ENCODE peak calls at places on chromosomes 6 and 20, in five cellular contexts. One of them, this sample, is unnamed.

GRCh38 chr6:46648869-46649488 is 3.6 kb downstream of the CYP39A1 start:
- DNase-seq in spleen: no peak
- DNase-seq in stomach: no peak
- DNase-seq in CD8-positive, alpha-beta T cell: no peak
- DNase-seq in fibroblast of lung: peak; percentile 23
- DNase-seq in this sample: no peak

GRCh38 chr6:37994238-37994637 is 174.7 kb downstream of the ZFAND3 start:
- DNase-seq in spleen: no peak
- DNase-seq in stomach: no peak
- DNase-seq in CD8-positive, alpha-beta T cell: no peak
- DNase-seq in fibroblast of lung: no peak
- DNase-seq in this sample: no peak

GRCh38 chr6:2827112-2827511 is 14.6 kb downstream of the SERPINB1 start:
- DNase-seq in spleen: no peak
- DNase-seq in stomach: no peak
- DNase-seq in CD8-positive, alpha-beta T cell: no peak
- DNase-seq in fibroblast of lung: no peak
- DNase-seq in this sample: no peak

GRCh38 chr6:49341869-49342268 is 121.2 kb downstream of the MMUT start:
- DNase-seq in spleen: no peak
- DNase-seq in stomach: no peak
- DNase-seq in CD8-positive, alpha-beta T cell: no peak
- DNase-seq in fibroblast of lung: no peak
- DNase-seq in this sample: no peak

GRCh38 chr6:24720604-24721460 is 1.9 kb upstream of the C6orf62 start:
- DNase-seq in spleen: peak; percentile 100
- DNase-seq in stomach: peak; percentile 100
- DNase-seq in CD8-positive, alpha-beta T cell: peak; percentile 100
- DNase-seq in fibroblast of lung: peak; percentile 100
- DNase-seq in this sample: peak; percentile 100

GRCh38 chr6:163415620-163416379 is 1.3 kb downstream of the QKI start:
- DNase-seq in spleen: peak; percentile 90
- DNase-seq in stomach: peak; percentile 52
- DNase-seq in CD8-positive, alpha-beta T cell: no peak
- DNase-seq in fibroblast of lung: peak; percentile 66
- DNase-seq in this sample: peak; percentile 51

GRCh38 chr20:10652660-10653191 is 21.1 kb downstream of the JAG1 start:
- DNase-seq in spleen: no peak
- DNase-seq in stomach: no peak
- DNase-seq in CD8-positive, alpha-beta T cell: no peak
- DNase-seq in fibroblast of lung: no peak
- DNase-seq in this sample: no peak

GRCh38 chr20:11207749-11208502 is 534.1 kb upstream of the JAG1 start:
- DNase-seq in spleen: no peak
- DNase-seq in stomach: peak; percentile 67
- DNase-seq in CD8-positive, alpha-beta T cell: no peak
- DNase-seq in fibroblast of lung: no peak
- DNase-seq in this sample: no peak

GRCh38 chr6:134436281-134436815 is 118.4 kb upstream of the SGK1 start:
- DNase-seq in spleen: no peak
- DNase-seq in stomach: no peak
- DNase-seq in CD8-positive, alpha-beta T cell: peak; percentile 29
- DNase-seq in fibroblast of lung: peak; percentile 97
- DNase-seq in this sample: no peak

GRCh38 chr20:18005170-18005989 is 36.6 kb downstream of the MGME1 start:
- DNase-seq in spleen: peak; percentile 82
- DNase-seq in stomach: no peak
- DNase-seq in CD8-positive, alpha-beta T cell: no peak
- DNase-seq in fibroblast of lung: no peak
- DNase-seq in this sample: no peak

GRCh38 chr20:62795023-62795761 is 1.1 kb upstream of the MRGBP start:
- DNase-seq in spleen: peak; percentile 93
- DNase-seq in stomach: no peak
- DNase-seq in CD8-positive, alpha-beta T cell: peak; percentile 63
- DNase-seq in fibroblast of lung: peak; percentile 48
- DNase-seq in this sample: no peak

GRCh38 chr20:21189761-21190523 is 64.1 kb downstream of the KIZ start:
- DNase-seq in spleen: no peak
- DNase-seq in stomach: no peak
- DNase-seq in CD8-positive, alpha-beta T cell: no peak
- DNase-seq in fibroblast of lung: no peak
- DNase-seq in this sample: no peak

GRCh38 chr6:146153040-146153758 is 124.3 kb downstream of the GRM1 start:
- DNase-seq in spleen: no peak
- DNase-seq in stomach: no peak
- DNase-seq in CD8-positive, alpha-beta T cell: no peak
- DNase-seq in fibroblast of lung: no peak
- DNase-seq in this sample: no peak

GRCh38 chr20:61912665-61913422 is 152.8 kb downstream of the TAF4 start:
- DNase-seq in spleen: peak; percentile 64
- DNase-seq in stomach: no peak
- DNase-seq in CD8-positive, alpha-beta T cell: no peak
- DNase-seq in fibroblast of lung: no peak
- DNase-seq in this sample: no peak

GRCh38 chr6:116682334-116682712 is 1.3 kb downstream of the KPNA5 start:
- DNase-seq in spleen: no peak
- DNase-seq in stomach: no peak
- DNase-seq in CD8-positive, alpha-beta T cell: peak; percentile 12
- DNase-seq in fibroblast of lung: peak; percentile 81
- DNase-seq in this sample: no peak

GRCh38 chr20:45792513-45793118 is 862 bp downstream of the DNTTIP1 start:
- DNase-seq in spleen: peak; percentile 82
- DNase-seq in stomach: no peak
- DNase-seq in CD8-positive, alpha-beta T cell: no peak
- DNase-seq in fibroblast of lung: no peak
- DNase-seq in this sample: no peak

GRCh38 chr20:46501961-46502360 is 11.4 kb downstream of the ZNF334 start:
- DNase-seq in spleen: no peak
- DNase-seq in stomach: no peak
- DNase-seq in CD8-positive, alpha-beta T cell: no peak
- DNase-seq in fibroblast of lung: no peak
- DNase-seq in this sample: no peak

GRCh38 chr6:7991992-7992815 is 72.0 kb downstream of the BLOC1S5 start:
- DNase-seq in spleen: no peak
- DNase-seq in stomach: no peak
- DNase-seq in CD8-positive, alpha-beta T cell: no peak
- DNase-seq in fibroblast of lung: peak; percentile 70
- DNase-seq in this sample: no peak

GRCh38 chr20:44586986-44587980 is 4.9 kb downstream of the PKIG start:
- DNase-seq in spleen: no peak
- DNase-seq in stomach: no peak
- DNase-seq in CD8-positive, alpha-beta T cell: no peak
- DNase-seq in fibroblast of lung: peak; percentile 37
- DNase-seq in this sample: no peak

GRCh38 chr20:40262219-40262618 is 426.8 kb downstream of the MAFB start:
- DNase-seq in spleen: no peak
- DNase-seq in stomach: no peak
- DNase-seq in CD8-positive, alpha-beta T cell: no peak
- DNase-seq in fibroblast of lung: no peak
- DNase-seq in this sample: no peak

GRCh38 chr6:137717074-137718073 is 149.7 kb upstream of the TNFAIP3 start:
- DNase-seq in spleen: no peak
- DNase-seq in stomach: no peak
- DNase-seq in CD8-positive, alpha-beta T cell: peak; percentile 59
- DNase-seq in fibroblast of lung: no peak
- DNase-seq in this sample: no peak

GRCh38 chr6:163991326-163991725 is 576.8 kb downstream of the QKI start:
- DNase-seq in spleen: no peak
- DNase-seq in stomach: no peak
- DNase-seq in CD8-positive, alpha-beta T cell: no peak
- DNase-seq in fibroblast of lung: no peak
- DNase-seq in this sample: no peak

GRCh38 chr6:90468080-90468479 is 118.8 kb downstream of the MAP3K7 start:
- DNase-seq in spleen: no peak
- DNase-seq in stomach: no peak
- DNase-seq in CD8-positive, alpha-beta T cell: no peak
- DNase-seq in fibroblast of lung: peak; percentile 46
- DNase-seq in this sample: no peak

GRCh38 chr20:46021361-46022359 is 7.4 kb upstream of the SLC12A5 start:
- DNase-seq in spleen: peak; percentile 85
- DNase-seq in stomach: peak; percentile 39
- DNase-seq in CD8-positive, alpha-beta T cell: no peak
- DNase-seq in fibroblast of lung: no peak
- DNase-seq in this sample: no peak

DNA sequence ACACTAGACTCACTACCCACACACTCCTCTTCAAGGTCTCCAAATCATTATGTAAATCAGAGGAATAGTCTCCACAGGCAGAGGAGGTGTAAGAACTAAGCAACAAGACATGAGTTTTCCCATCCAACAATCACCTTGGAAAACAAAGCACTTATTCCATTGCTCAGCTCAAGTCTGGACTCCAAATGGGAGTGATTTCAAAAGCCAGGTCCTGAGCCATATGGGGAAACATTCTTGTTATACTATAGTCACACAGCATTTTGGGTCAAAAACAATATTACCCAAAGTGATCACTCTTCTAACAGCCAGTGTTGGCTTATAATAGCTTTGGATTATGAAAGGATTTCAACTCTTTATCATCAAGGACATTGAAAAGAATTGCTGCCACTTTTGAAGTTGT is 3.6 kb upstream of the PRPH2 start:
- DNase-seq in spleen: no peak
- DNase-seq in stomach: no peak
- DNase-seq in CD8-positive, alpha-beta T cell: no peak
- DNase-seq in fibroblast of lung: peak; percentile 10
- DNase-seq in this sample: no peak
- H3K4me1 ChIP-seq in spleen: peaks cover 8% of the 10 kb centered on the region
- H3K4me1 ChIP-seq in stomach: peaks cover 5% of the 10 kb centered on the region
- H3K4me1 ChIP-seq in CD8-positive, alpha-beta T cell: peaks cover 13% of the 10 kb centered on the region
- H3K4me1 ChIP-seq in fibroblast of lung: peaks cover 3% of the 10 kb centered on the region
- H3K4me1 ChIP-seq in this sample: peaks cover 8% of the 10 kb centered on the region

GRCh38 chr20:52231230-52231746 is 39.7 kb upstream of the ZFP64 start:
- DNase-seq in spleen: no peak
- DNase-seq in stomach: no peak
- DNase-seq in CD8-positive, alpha-beta T cell: no peak
- DNase-seq in fibroblast of lung: no peak
- DNase-seq in this sample: no peak
- H3K27ac ChIP-seq in spleen: no peak overlapping the region
- H3K27ac ChIP-seq in stomach: no peak overlapping the region
- H3K27ac ChIP-seq in CD8-positive, alpha-beta T cell: no peak overlapping the region
- H3K27ac ChIP-seq in fibroblast of lung: no peak overlapping the region
- H3K27ac ChIP-seq in this sample: no peak overlapping the region

GRCh38 chr20:53580376-53581111 is 13.1 kb downstream of the ZNF217 start:
- DNase-seq in spleen: no peak
- DNase-seq in stomach: peak; percentile 19
- DNase-seq in CD8-positive, alpha-beta T cell: no peak
- DNase-seq in fibroblast of lung: no peak
- DNase-seq in this sample: no peak

GRCh38 chr20:53582574-53583351 is 10.9 kb downstream of the ZNF217 start:
- DNase-seq in spleen: no peak
- DNase-seq in stomach: peak; percentile 26
- DNase-seq in CD8-positive, alpha-beta T cell: no peak
- DNase-seq in fibroblast of lung: peak; percentile 95
- DNase-seq in this sample: no peak

GRCh38 chr20:53579266-53579580 is 14.4 kb downstream of the ZNF217 start:
- DNase-seq in spleen: no peak
- DNase-seq in stomach: peak; percentile 16
- DNase-seq in CD8-positive, alpha-beta T cell: no peak
- DNase-seq in fibroblast of lung: no peak
- DNase-seq in this sample: no peak

GRCh38 chr20:53579581-53580375 is 13.9 kb downstream of the ZNF217 start:
- DNase-seq in spleen: no peak
- DNase-seq in stomach: peak; percentile 25
- DNase-seq in CD8-positive, alpha-beta T cell: no peak
- DNase-seq in fibroblast of lung: peak; percentile 90
- DNase-seq in this sample: no peak

DNA sequence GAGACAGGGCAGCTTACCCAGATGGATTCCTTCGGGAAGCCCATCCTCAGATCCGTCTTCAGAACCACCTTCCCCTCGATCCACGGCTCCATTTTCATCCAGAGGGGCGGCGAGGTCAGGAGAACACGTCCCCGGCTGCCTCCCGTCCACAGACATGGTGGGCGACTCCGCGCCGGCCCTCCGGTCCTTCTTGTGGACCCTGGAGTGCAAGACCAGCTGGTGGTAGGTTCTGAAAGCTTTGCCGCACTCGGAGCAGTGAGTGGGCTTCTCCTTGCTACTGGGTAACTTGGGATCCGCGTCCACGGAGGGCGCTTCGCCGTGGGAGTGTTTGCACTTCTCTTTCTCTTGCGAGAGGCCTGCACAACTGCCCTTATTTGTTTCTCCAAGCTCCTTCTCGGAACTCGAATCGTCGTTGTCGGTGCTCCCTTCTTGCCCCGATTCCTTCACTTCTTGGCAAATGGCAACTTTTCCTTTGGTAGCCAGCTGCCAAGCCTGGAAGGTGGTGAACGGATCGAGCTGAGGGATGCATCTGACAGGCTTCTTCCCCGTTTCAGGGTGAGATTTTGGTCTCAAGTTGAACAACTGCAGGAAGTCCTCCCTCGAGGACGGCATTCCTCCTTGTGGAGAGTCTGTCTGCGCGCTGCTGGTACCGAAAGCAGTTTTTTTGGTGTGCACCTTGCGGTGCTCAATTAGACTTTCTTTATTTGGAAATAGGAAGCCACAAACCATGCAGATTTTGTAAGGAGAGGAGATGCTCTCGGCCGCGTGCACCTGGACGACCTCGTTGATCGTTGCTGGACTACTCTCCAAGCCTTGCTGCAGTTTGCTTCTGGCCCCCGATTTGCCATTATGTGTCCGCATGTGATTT is 12.0 kb downstream of the ZNF217 start:
- DNase-seq in spleen: peak; percentile 81
- DNase-seq in stomach: peak; percentile 26
- DNase-seq in CD8-positive, alpha-beta T cell: no peak
- DNase-seq in fibroblast of lung: no peak
- DNase-seq in this sample: no peak
- H3K4me1 ChIP-seq in spleen: peaks cover 100% of the 10 kb centered on the region
- H3K4me1 ChIP-seq in stomach: peaks cover 55% of the 10 kb centered on the region
- H3K4me1 ChIP-seq in CD8-positive, alpha-beta T cell: peaks cover 73% of the 10 kb centered on the region
- H3K4me1 ChIP-seq in fibroblast of lung: peaks cover 27% of the 10 kb centered on the region
- H3K4me1 ChIP-seq in this sample: peaks cover 96% of the 10 kb centered on the region

GRCh38 chr6:119078449-119079287 is at the start of gene FAM184A:
- DNase-seq in spleen: peak; percentile 87
- DNase-seq in stomach: peak; percentile 65
- DNase-seq in CD8-positive, alpha-beta T cell: peak; percentile 53
- DNase-seq in fibroblast of lung: peak; percentile 63
- DNase-seq in this sample: peak; percentile 44
- H3K27ac ChIP-seq in spleen: no peak within 1 kb of the TSS
- H3K27ac ChIP-seq in stomach: peak within 1 kb of the TSS; percentile 66
- H3K27ac ChIP-seq in CD8-positive, alpha-beta T cell: peak within 1 kb of the TSS; percentile 46
- H3K27ac ChIP-seq in fibroblast of lung: no peak within 1 kb of the TSS
- H3K27ac ChIP-seq in this sample: peak within 1 kb of the TSS; percentile 39